ENCODE peak calls at places on chromosomes 6 and 20, in nine cellular contexts. One of them, this sample, is unnamed.

GRCh38 chr6:112004397-112005341 is 49.2 kb upstream of the CCN6 start:
- DNase-seq in ovary: no peak
- DNase-seq in cardiac muscle cell: no peak
- DNase-seq in NCI-H2081: no peak
- DNase-seq in hepatic stellate cell: no peak
- DNase-seq in myocyte: no peak
- DNase-seq in T-helper 2 cell: no peak
- DNase-seq in stimulated activated naive CD8-positive, alpha-beta T cell treated with anti-CD3 and anti-CD28 coated beads, Interleukin-15, Interleukin-2, amounts not matched to agents 100 U/mL and 50 U/mL, for 24 hours: no peak
- DNase-seq in stomach: no peak
- DNase-seq in this sample: no peak

GRCh38 chr6:67450641-67451040 is 1184.4 kb upstream of the ADGRB3 start:
- DNase-seq in NCI-H2081: no peak
- DNase-seq in T-helper 2 cell: no peak
- DNase-seq in ovary: no peak
- DNase-seq in myocyte: no peak
- DNase-seq in stimulated activated naive CD8-positive, alpha-beta T cell treated with anti-CD3 and anti-CD28 coated beads, Interleukin-15, Interleukin-2, amounts not matched to agents 100 U/mL and 50 U/mL, for 24 hours: no peak
- DNase-seq in cardiac muscle cell: no peak
- DNase-seq in stomach: no peak
- DNase-seq in hepatic stellate cell: no peak
- DNase-seq in this sample: no peak

GRCh38 chr6:29447670-29448069 is 8.6 kb downstream of the OR10C1 start:
- DNase-seq in myocyte: no peak
- DNase-seq in stomach: no peak
- DNase-seq in T-helper 2 cell: no peak
- DNase-seq in ovary: no peak
- DNase-seq in hepatic stellate cell: no peak
- DNase-seq in stimulated activated naive CD8-positive, alpha-beta T cell treated with anti-CD3 and anti-CD28 coated beads, Interleukin-15, Interleukin-2, amounts not matched to agents 100 U/mL and 50 U/mL, for 24 hours: no peak
- DNase-seq in cardiac muscle cell: no peak
- DNase-seq in NCI-H2081: no peak
- DNase-seq in this sample: no peak

GRCh38 chr20:48295445-48295903 is 510.2 kb upstream of the SULF2 start:
- DNase-seq in cardiac muscle cell: peak; percentile 97
- DNase-seq in stimulated activated naive CD8-positive, alpha-beta T cell treated with anti-CD3 and anti-CD28 coated beads, Interleukin-15, Interleukin-2, amounts not matched to agents 100 U/mL and 50 U/mL, for 24 hours: no peak
- DNase-seq in ovary: no peak
- DNase-seq in T-helper 2 cell: no peak
- DNase-seq in hepatic stellate cell: peak; percentile 81
- DNase-seq in stomach: no peak
- DNase-seq in NCI-H2081: no peak
- DNase-seq in myocyte: peak; percentile 77
- DNase-seq in this sample: no peak

GRCh38 chr20:53642196-53643030 is 48.8 kb upstream of the ZNF217 start:
- DNase-seq in stimulated activated naive CD8-positive, alpha-beta T cell treated with anti-CD3 and anti-CD28 coated beads, Interleukin-15, Interleukin-2, amounts not matched to agents 100 U/mL and 50 U/mL, for 24 hours: peak; percentile 58
- DNase-seq in ovary: no peak
- DNase-seq in myocyte: peak; percentile 61
- DNase-seq in NCI-H2081: peak; percentile 4
- DNase-seq in hepatic stellate cell: no peak
- DNase-seq in T-helper 2 cell: no peak
- DNase-seq in cardiac muscle cell: peak; percentile 63
- DNase-seq in stomach: peak; percentile 58
- DNase-seq in this sample: no peak

GRCh38 chr6:14804001-14804401 is 441.9 kb upstream of the JARID2 start:
- DNase-seq in T-helper 2 cell: no peak
- DNase-seq in NCI-H2081: no peak
- DNase-seq in stimulated activated naive CD8-positive, alpha-beta T cell treated with anti-CD3 and anti-CD28 coated beads, Interleukin-15, Interleukin-2, amounts not matched to agents 100 U/mL and 50 U/mL, for 24 hours: no peak
- DNase-seq in stomach: no peak
- DNase-seq in ovary: no peak
- DNase-seq in cardiac muscle cell: no peak
- DNase-seq in hepatic stellate cell: no peak
- DNase-seq in myocyte: peak; percentile 91
- DNase-seq in this sample: no peak

GRCh38 chr6:53310751-53311585 is 37.8 kb downstream of the ELOVL5 start:
- DNase-seq in myocyte: no peak
- DNase-seq in T-helper 2 cell: no peak
- DNase-seq in ovary: no peak
- DNase-seq in stimulated activated naive CD8-positive, alpha-beta T cell treated with anti-CD3 and anti-CD28 coated beads, Interleukin-15, Interleukin-2, amounts not matched to agents 100 U/mL and 50 U/mL, for 24 hours: no peak
- DNase-seq in stomach: no peak
- DNase-seq in hepatic stellate cell: no peak
- DNase-seq in NCI-H2081: no peak
- DNase-seq in cardiac muscle cell: no peak
- DNase-seq in this sample: no peak

GRCh38 chr6:21067521-21067920 is 526.0 kb upstream of the SOX4 start:
- DNase-seq in stimulated activated naive CD8-positive, alpha-beta T cell treated with anti-CD3 and anti-CD28 coated beads, Interleukin-15, Interleukin-2, amounts not matched to agents 100 U/mL and 50 U/mL, for 24 hours: no peak
- DNase-seq in NCI-H2081: no peak
- DNase-seq in ovary: no peak
- DNase-seq in cardiac muscle cell: peak; percentile 14
- DNase-seq in myocyte: no peak
- DNase-seq in T-helper 2 cell: no peak
- DNase-seq in stomach: no peak
- DNase-seq in hepatic stellate cell: no peak
- DNase-seq in this sample: no peak

GRCh38 chr6:158205220-158205944 is 37.2 kb downstream of the GTF2H5 start:
- DNase-seq in cardiac muscle cell: no peak
- DNase-seq in stomach: peak; percentile 40
- DNase-seq in stimulated activated naive CD8-positive, alpha-beta T cell treated with anti-CD3 and anti-CD28 coated beads, Interleukin-15, Interleukin-2, amounts not matched to agents 100 U/mL and 50 U/mL, for 24 hours: no peak
- DNase-seq in hepatic stellate cell: no peak
- DNase-seq in T-helper 2 cell: no peak
- DNase-seq in ovary: no peak
- DNase-seq in myocyte: no peak
- DNase-seq in NCI-H2081: no peak
- DNase-seq in this sample: no peak

GRCh38 chr20:48454721-48455490 is 372.9 kb downstream of the PREX1 start:
- DNase-seq in stimulated activated naive CD8-positive, alpha-beta T cell treated with anti-CD3 and anti-CD28 coated beads, Interleukin-15, Interleukin-2, amounts not matched to agents 100 U/mL and 50 U/mL, for 24 hours: no peak
- DNase-seq in ovary: no peak
- DNase-seq in NCI-H2081: no peak
- DNase-seq in stomach: no peak
- DNase-seq in cardiac muscle cell: no peak
- DNase-seq in hepatic stellate cell: no peak
- DNase-seq in T-helper 2 cell: no peak
- DNase-seq in myocyte: no peak
- DNase-seq in this sample: no peak

GRCh38 chr20:12171927-12172581 is 254.4 kb downstream of the BTBD3 start:
- DNase-seq in hepatic stellate cell: no peak
- DNase-seq in stimulated activated naive CD8-positive, alpha-beta T cell treated with anti-CD3 and anti-CD28 coated beads, Interleukin-15, Interleukin-2, amounts not matched to agents 100 U/mL and 50 U/mL, for 24 hours: no peak
- DNase-seq in cardiac muscle cell: peak; percentile 95
- DNase-seq in ovary: no peak
- DNase-seq in stomach: no peak
- DNase-seq in T-helper 2 cell: no peak
- DNase-seq in myocyte: peak; percentile 53
- DNase-seq in NCI-H2081: peak; percentile 82
- DNase-seq in this sample: no peak

GRCh38 chr6:136984578-136984977 is 60.2 kb downstream of the IL20RA start:
- DNase-seq in myocyte: no peak
- DNase-seq in cardiac muscle cell: no peak
- DNase-seq in stomach: no peak
- DNase-seq in stimulated activated naive CD8-positive, alpha-beta T cell treated with anti-CD3 and anti-CD28 coated beads, Interleukin-15, Interleukin-2, amounts not matched to agents 100 U/mL and 50 U/mL, for 24 hours: no peak
- DNase-seq in hepatic stellate cell: no peak
- DNase-seq in NCI-H2081: no peak
- DNase-seq in ovary: no peak
- DNase-seq in T-helper 2 cell: no peak
- DNase-seq in this sample: no peak

GRCh38 chr6:128532827-128533226 is 12.4 kb upstream of the PTPRK start:
- DNase-seq in stomach: no peak
- DNase-seq in myocyte: no peak
- DNase-seq in NCI-H2081: no peak
- DNase-seq in ovary: no peak
- DNase-seq in T-helper 2 cell: no peak
- DNase-seq in cardiac muscle cell: no peak
- DNase-seq in hepatic stellate cell: no peak
- DNase-seq in stimulated activated naive CD8-positive, alpha-beta T cell treated with anti-CD3 and anti-CD28 coated beads, Interleukin-15, Interleukin-2, amounts not matched to agents 100 U/mL and 50 U/mL, for 24 hours: no peak
- DNase-seq in this sample: no peak

GRCh38 chr20:35344354-35344837 is 52.2 kb upstream of the FAM83C start:
- DNase-seq in stimulated activated naive CD8-positive, alpha-beta T cell treated with anti-CD3 and anti-CD28 coated beads, Interleukin-15, Interleukin-2, amounts not matched to agents 100 U/mL and 50 U/mL, for 24 hours: no peak
- DNase-seq in T-helper 2 cell: no peak
- DNase-seq in hepatic stellate cell: no peak
- DNase-seq in NCI-H2081: no peak
- DNase-seq in stomach: peak; percentile 56
- DNase-seq in cardiac muscle cell: peak; percentile 96
- DNase-seq in myocyte: peak; percentile 68
- DNase-seq in ovary: peak; percentile 71
- DNase-seq in this sample: no peak

GRCh38 chr20:54479138-54479906 is 3.9 kb downstream of the DOK5 start:
- DNase-seq in ovary: no peak
- DNase-seq in hepatic stellate cell: no peak
- DNase-seq in stimulated activated naive CD8-positive, alpha-beta T cell treated with anti-CD3 and anti-CD28 coated beads, Interleukin-15, Interleukin-2, amounts not matched to agents 100 U/mL and 50 U/mL, for 24 hours: no peak
- DNase-seq in NCI-H2081: no peak
- DNase-seq in myocyte: no peak
- DNase-seq in stomach: no peak
- DNase-seq in T-helper 2 cell: no peak
- DNase-seq in cardiac muscle cell: no peak
- DNase-seq in this sample: no peak

GRCh38 chr20:51359401-51359800 is 183.1 kb downstream of the NFATC2 start:
- DNase-seq in NCI-H2081: no peak
- DNase-seq in hepatic stellate cell: no peak
- DNase-seq in T-helper 2 cell: no peak
- DNase-seq in ovary: no peak
- DNase-seq in stomach: no peak
- DNase-seq in cardiac muscle cell: no peak
- DNase-seq in myocyte: no peak
- DNase-seq in stimulated activated naive CD8-positive, alpha-beta T cell treated with anti-CD3 and anti-CD28 coated beads, Interleukin-15, Interleukin-2, amounts not matched to agents 100 U/mL and 50 U/mL, for 24 hours: no peak
- DNase-seq in this sample: no peak

GRCh38 chr6:155524249-155524651 is 68.6 kb upstream of the NOX3 start:
- DNase-seq in stimulated activated naive CD8-positive, alpha-beta T cell treated with anti-CD3 and anti-CD28 coated beads, Interleukin-15, Interleukin-2, amounts not matched to agents 100 U/mL and 50 U/mL, for 24 hours: no peak
- DNase-seq in T-helper 2 cell: no peak
- DNase-seq in NCI-H2081: no peak
- DNase-seq in hepatic stellate cell: no peak
- DNase-seq in myocyte: no peak
- DNase-seq in stomach: no peak
- DNase-seq in ovary: no peak
- DNase-seq in cardiac muscle cell: peak; percentile 54
- DNase-seq in this sample: no peak

GRCh38 chr20:57746832-57747404 is 37.1 kb upstream of the PMEPA1 start:
- DNase-seq in ovary: no peak
- DNase-seq in stomach: no peak
- DNase-seq in cardiac muscle cell: no peak
- DNase-seq in NCI-H2081: no peak
- DNase-seq in hepatic stellate cell: no peak
- DNase-seq in T-helper 2 cell: no peak
- DNase-seq in myocyte: no peak
- DNase-seq in stimulated activated naive CD8-positive, alpha-beta T cell treated with anti-CD3 and anti-CD28 coated beads, Interleukin-15, Interleukin-2, amounts not matched to agents 100 U/mL and 50 U/mL, for 24 hours: no peak
- DNase-seq in this sample: no peak

GRCh38 chr6:106530502-106530901 is 98.8 kb downstream of the RTN4IP1 start:
- DNase-seq in cardiac muscle cell: peak; percentile 48
- DNase-seq in NCI-H2081: no peak
- DNase-seq in T-helper 2 cell: no peak
- DNase-seq in hepatic stellate cell: no peak
- DNase-seq in stomach: no peak
- DNase-seq in ovary: no peak
- DNase-seq in stimulated activated naive CD8-positive, alpha-beta T cell treated with anti-CD3 and anti-CD28 coated beads, Interleukin-15, Interleukin-2, amounts not matched to agents 100 U/mL and 50 U/mL, for 24 hours: no peak
- DNase-seq in myocyte: no peak
- DNase-seq in this sample: no peak